ENCODE peak calls at places on chromosome 10, in four cellular contexts. D, L, K and N are unnamed samples.

GRCh38 chr10:33153968-33154327 is 180.5 kb downstream of the NRP1 start:
- ATAC-seq in D (no peak), L (no peak), K (peak), N (no peak)

GRCh38 chr10:68561804-68562649 is 1.9 kb downstream of the TET1 start:
- ATAC-seq in D (no peak), L (no peak), K (no peak), N (no peak)

GRCh38 chr10:124165311-124165710 is 71.9 kb upstream of the CHST15 start:
- ATAC-seq in D (no peak), L (no peak), K (no peak), N (no peak)

GRCh38 chr10:11401314-11402222 is 209.9 kb downstream of the USP6NL start:
- ATAC-seq in D (peak), L (no peak), K (no peak), N (no peak)

GRCh38 chr10:3791974-3792633 is 7.1 kb upstream of the KLF6 start:
- ATAC-seq in D (no peak), L (no peak), K (peak), N (no peak)

GRCh38 chr10:14838582-14839304 is 637 bp downstream of the HSPA14 start:
- ATAC-seq in D (peak), L (peak), K (peak), N (peak)

GRCh38 chr10:109838592-109839244 is 84.6 kb downstream of the XPNPEP1 start:
- ATAC-seq in D (no peak), L (peak), K (no peak), N (no peak)

GRCh38 chr10:34746094-34746493 is 69.0 kb downstream of the PARD3 start:
- ATAC-seq in D (no peak), L (no peak), K (no peak), N (peak)

GRCh38 chr10:91420868-91421267 is 10.7 kb downstream of the HECTD2 start:
- ATAC-seq in D (no peak), L (no peak), K (no peak), N (no peak)

GRCh38 chr10:34781709-34782108 is 33.4 kb downstream of the PARD3 start:
- ATAC-seq in D (no peak), L (no peak), K (no peak), N (no peak)

GRCh38 chr10:123327450-123327849 is 173.2 kb downstream of the BUB3 start:
- ATAC-seq in D (no peak), L (no peak), K (no peak), N (no peak)